ENCODE peak calls at places on chromosomes 11 and 22, in nine cellular contexts. F is lower leg skin, T is A673, O is heart right ventricle, C is esophagus squamous epithelium, S is AG10803, D is trophoblast cell, L is H1, I is BE2C. V is an unnamed sample.

GRCh38 chr11:61139391-61139790 is 21.8 kb downstream of the VPS37C start:
- DNase-seq in F (no peak), T (no peak), O (no peak), C (no peak), S (peak; percentile 34), D (no peak), L (no peak), I (no peak), V (no peak)

GRCh38 chr11:88115828-88116410 is 59.3 kb downstream of the RAB38 start:
- DNase-seq in F (no peak), T (no peak), O (no peak), C (no peak), S (no peak), D (no peak), L (no peak), I (no peak), V (no peak)

GRCh38 chr22:31329029-31329428 is 17.1 kb downstream of the PATZ1 start:
- DNase-seq in F (no peak), T (no peak), O (no peak), C (no peak), S (no peak), D (peak; percentile 60), L (no peak), I (no peak), V (no peak)

GRCh38 chr11:118820412-118821357 is 29.7 kb upstream of the DDX6 start:
- DNase-seq in F (peak; percentile 87), T (no peak), O (peak; percentile 79), C (no peak), S (peak; percentile 0), D (no peak), L (peak; percentile 52), I (peak; percentile 10), V (no peak)

GRCh38 chr11:12403995-12404345 is 26.6 kb downstream of the PARVA start:
- DNase-seq in F (no peak), T (no peak), O (no peak), C (no peak), S (no peak), D (no peak), L (no peak), I (no peak), V (no peak)

GRCh38 chr11:122984186-122985011 is 2.8 kb upstream of the BSX start:
- DNase-seq in F (no peak), T (no peak), O (no peak), C (no peak), S (peak; percentile 26), D (no peak), L (peak; percentile 74), I (no peak), V (no peak)

GRCh38 chr22:31852691-31853370 is 91.5 kb upstream of the YWHAH start:
- DNase-seq in F (no peak), T (no peak), O (no peak), C (no peak), S (peak; percentile 37), D (no peak), L (no peak), I (no peak), V (no peak)

GRCh38 chr11:42311504-42311903 is 852.1 kb upstream of the LRRC4C start:
- DNase-seq in F (no peak), T (no peak), O (no peak), C (no peak), S (no peak), D (no peak), L (no peak), I (peak; percentile 3), V (no peak)

GRCh38 chr11:76683496-76684095 is 13.0 kb upstream of the LRRC32 start:
- DNase-seq in F (no peak), T (no peak), O (no peak), C (no peak), S (no peak), D (no peak), L (no peak), I (no peak), V (no peak)

GRCh38 chr11:74307409-74307808 is 4.0 kb downstream of the P4HA3 start:
- DNase-seq in F (no peak), T (no peak), O (no peak), C (no peak), S (no peak), D (no peak), L (no peak), I (peak; percentile 39), V (no peak)

GRCh38 chr22:46244771-46245170 is 5.3 kb downstream of the CDPF1 start:
- DNase-seq in F (no peak), T (no peak), O (no peak), C (no peak), S (no peak), D (no peak), L (no peak), I (no peak), V (no peak)

GRCh38 chr11:35478411-35479139 is 46.8 kb downstream of the PAMR1 start:
- DNase-seq in F (no peak), T (peak; percentile 24), O (no peak), C (no peak), S (no peak), D (no peak), L (no peak), I (no peak), V (no peak)

GRCh38 chr11:62435741-62436485 is 17.1 kb downstream of the SCGB1A1 start:
- DNase-seq in F (no peak), T (no peak), O (no peak), C (no peak), S (no peak), D (no peak), L (no peak), I (no peak), V (no peak)

GRCh38 chr11:1335811-1336761 is 26.7 kb upstream of the TOLLIP start:
- DNase-seq in F (peak; percentile 92), T (peak; percentile 81), O (peak; percentile 68), C (no peak), S (peak; percentile 94), D (peak; percentile 70), L (peak; percentile 65), I (peak; percentile 64), V (peak; percentile 66)

GRCh38 chr11:37710031-37710430 is 1112.0 kb upstream of the RAG2 start:
- DNase-seq in F (no peak), T (no peak), O (no peak), C (no peak), S (peak; percentile 26), D (no peak), L (no peak), I (no peak), V (peak; percentile 26)

GRCh38 chr11:110059706-110060430 is 33.3 kb upstream of the ZC3H12C start:
- DNase-seq in F (no peak), T (no peak), O (no peak), C (no peak), S (peak; percentile 73), D (peak; percentile 48), L (no peak), I (no peak), V (no peak)

GRCh38 chr11:77152846-77153245 is 24.8 kb downstream of the MYO7A start:
- DNase-seq in F (no peak), T (no peak), O (no peak), C (no peak), S (peak; percentile 23), D (no peak), L (no peak), I (no peak), V (no peak)

GRCh38 chr11:109864161-109864661 is 229.0 kb upstream of the ZC3H12C start:
- DNase-seq in F (no peak), T (peak; percentile 85), O (no peak), C (no peak), S (peak; percentile 43), D (peak; percentile 99), L (no peak), I (no peak), V (no peak)

GRCh38 chr11:86740628-86741488 is 59.5 kb upstream of the PRSS23 start:
- DNase-seq in F (no peak), T (peak; percentile 96), O (no peak), C (no peak), S (peak; percentile 95), D (peak; percentile 97), L (no peak), I (no peak), V (peak; percentile 90)

GRCh38 chr11:95084509-95084908 is 5.1 kb upstream of the ENDOD1 start:
- DNase-seq in F (no peak), T (no peak), O (no peak), C (no peak), S (no peak), D (no peak), L (no peak), I (no peak), V (no peak)

GRCh38 chr11:111932605-111932938 is 4.6 kb upstream of the DIXDC1 start:
- DNase-seq in F (no peak), T (no peak), O (no peak), C (no peak), S (peak; percentile 55), D (no peak), L (no peak), I (no peak), V (no peak)

DNA sequence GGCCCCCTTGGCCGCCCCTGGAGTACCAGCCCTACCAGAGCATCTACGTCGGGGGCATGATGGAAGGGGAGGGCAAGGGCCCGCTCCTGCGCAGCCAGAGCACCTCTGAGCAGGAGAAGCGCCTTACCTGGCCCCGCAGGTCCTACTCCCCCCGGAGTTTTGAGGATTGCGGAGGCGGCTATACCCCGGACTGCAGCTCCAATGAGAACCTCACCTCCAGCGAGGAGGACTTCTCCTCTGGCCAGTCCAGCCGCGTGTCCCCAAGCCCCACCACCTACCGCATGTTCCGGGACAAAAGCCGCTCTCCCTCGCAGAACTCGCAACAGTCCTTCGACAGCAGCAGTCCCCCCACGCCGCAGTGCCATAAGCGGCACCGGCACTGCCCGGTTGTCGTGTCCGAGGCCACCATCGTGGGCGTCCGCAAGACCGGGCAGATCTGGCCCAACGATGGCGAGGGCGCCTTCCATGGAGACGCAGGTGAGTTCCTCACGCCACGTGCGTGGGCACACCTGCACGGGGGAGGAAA is 1.5 kb downstream of the BCR start:
- DNase-seq in F (no peak), T (no peak), O (no peak), C (no peak), S (no peak), D (no peak), L (no peak), I (no peak), V (no peak)
- H3K4me3 ChIP-seq in F (peak overlapping the region; percentile 19), T (peak overlapping the region; percentile 64), O (peak overlapping the region; percentile 72), C (peak overlapping the region; percentile 67), S (peak overlapping the region; percentile 76), D (peak overlapping the region; percentile 88), L (peak overlapping the region; percentile 65), I (peak overlapping the region; percentile 59), V (peak overlapping the region; percentile 67)

GRCh38 chr11:57745206-57745605 is 3.9 kb downstream of the SELENOH start:
- DNase-seq in F (peak; percentile 65), T (no peak), O (no peak), C (no peak), S (no peak), D (no peak), L (no peak), I (no peak), V (no peak)
- H3K4me3 ChIP-seq in F (no peak overlapping the region), T (no peak overlapping the region), O (no peak overlapping the region), C (no peak overlapping the region), S (no peak overlapping the region), D (no peak overlapping the region), L (no peak overlapping the region), I (no peak overlapping the region), V (no peak overlapping the region)

GRCh38 chr11:64644348-64645242 is 53.6 kb downstream of the SLC22A12 start:
- DNase-seq in F (peak; percentile 82), T (no peak), O (no peak), C (no peak), S (no peak), D (no peak), L (peak; percentile 67), I (peak; percentile 14), V (no peak)
- H3K4me3 ChIP-seq in F (no peak overlapping the region), T (no peak overlapping the region), O (no peak overlapping the region), C (no peak overlapping the region), S (no peak overlapping the region), D (no peak overlapping the region), L (peak overlapping the region; percentile 73), I (no peak overlapping the region), V (no peak overlapping the region)

GRCh38 chr22:29309332-29310064 is 3.0 kb downstream of the GAS2L1 start:
- DNase-seq in F (peak; percentile 87), T (no peak), O (peak; percentile 79), C (no peak), S (no peak), D (no peak), L (no peak), I (no peak), V (no peak)
- H3K4me3 ChIP-seq in F (no peak overlapping the region), T (no peak overlapping the region), O (peak overlapping the region; percentile 93), C (peak overlapping the region; percentile 69), S (peak overlapping the region; percentile 81), D (no peak overlapping the region), L (no peak overlapping the region), I (no peak overlapping the region), V (no peak overlapping the region)

V was measured in skeletal muscle cell.